ENCODE peak calls at places on chromosomes 5 and 9, in seven cellular contexts. D, A, L, G, V, R and J are unnamed samples. For H3K4me1, the result is how much of the 10 kb centered on the place peaks cover.

GRCh38 chr5:133882801-133883200 is 85.6 kb downstream of the C5orf15 start:
- DNase-seq in D (no peak), A (peak), L (no peak), G (no peak), V (no peak), R (no peak), J (no peak)

GRCh38 chr9:81632599-81632998 is 56.7 kb downstream of the TLE1 start:
- DNase-seq in D (no peak), A (no peak), L (no peak), G (no peak), V (no peak), R (no peak), J (no peak)

GRCh38 chr9:120230227-120230626 is 349.7 kb downstream of the CDK5RAP2 start:
- DNase-seq in D (no peak), A (no peak), L (no peak), G (no peak), V (no peak), R (no peak), J (no peak)

GRCh38 chr5:102511666-102512065 is 12.9 kb upstream of the SLCO6A1 start:
- DNase-seq in D (no peak), A (no peak), L (peak), G (no peak), V (no peak), R (no peak), J (no peak)

GRCh38 chr5:64767959-64768357 is 533 bp downstream of the SREK1IP1 start:
- DNase-seq in D (peak), A (no peak), L (peak), G (no peak), V (peak), R (no peak), J (peak)

GRCh38 chr9:19375536-19375935 is 4.5 kb downstream of the RPS6 start:
- DNase-seq in D (no peak), A (no peak), L (no peak), G (no peak), V (no peak), R (no peak), J (no peak)

GRCh38 chr9:78130004-78130403 is 98.4 kb upstream of the GNAQ start:
- DNase-seq in D (no peak), A (no peak), L (peak), G (no peak), V (no peak), R (no peak), J (no peak)

GRCh38 chr9:113621309-113621791 is 157.8 kb downstream of the RGS3 start:
- DNase-seq in D (peak), A (peak), L (peak), G (peak), V (no peak), R (no peak), J (peak)

GRCh38 chr9:7346144-7346543 is 453.4 kb downstream of the DMAC1 start:
- DNase-seq in D (no peak), A (no peak), L (no peak), G (no peak), V (no peak), R (no peak), J (no peak)

GRCh38 chr9:69121155-69122085 is 52.7 kb upstream of the TJP2 start:
- DNase-seq in D (peak), A (no peak), L (no peak), G (peak), V (no peak), R (peak), J (peak)

GRCh38 chr5:1961952-1962595 is 79.3 kb upstream of the IRX4 start:
- DNase-seq in D (no peak), A (no peak), L (no peak), G (no peak), V (no peak), R (no peak), J (no peak)

GRCh38 chr9:94847486-94847885 is 121.0 kb downstream of the AOPEP start:
- DNase-seq in D (no peak), A (no peak), L (no peak), G (no peak), V (no peak), R (no peak), J (no peak)

GRCh38 chr9:91197232-91198181 is 164.2 kb downstream of the AUH start:
- DNase-seq in D (peak), A (peak), L (peak), G (peak), V (peak), R (peak), J (peak)

GRCh38 chr5:12695651-12696050 is 791.4 kb upstream of the CTNND2 start:
- DNase-seq in D (no peak), A (no peak), L (no peak), G (no peak), V (no peak), R (no peak), J (no peak)
- TF ChIP-seq EP300 in D (no peak), A (no peak), L (no peak), G (no peak), V (no peak), R (no peak), J (no peak)

GRCh38 chr5:66959668-66960067 is 236.9 kb downstream of the CD180 start:
- DNase-seq in D (no peak), A (no peak), L (no peak), G (no peak), V (no peak), R (no peak), J (no peak)

GRCh38 chr5:66960373-66961137 is 236.0 kb downstream of the CD180 start:
- DNase-seq in D (no peak), A (no peak), L (no peak), G (no peak), V (no peak), R (peak), J (peak)

GRCh38 chr5:66958126-66958983 is 238.2 kb downstream of the CD180 start:
- DNase-seq in D (no peak), A (no peak), L (peak), G (no peak), V (no peak), R (no peak), J (no peak)

GRCh38 chr5:66956439-66956838 is 240.2 kb downstream of the CD180 start:
- DNase-seq in D (no peak), A (no peak), L (no peak), G (no peak), V (no peak), R (no peak), J (no peak)

GRCh38 chr5:66958984-66959641 is 237.5 kb downstream of the CD180 start:
- DNase-seq in D (peak), A (peak), L (peak), G (no peak), V (no peak), R (no peak), J (no peak)
- H3K4me1 ChIP-seq in D (under half), A (under half), L (under half), G (under half), V (under half), R (under half), J (under half)

GRCh38 chr9:136923881-136924280 is 20.7 kb downstream of the FBXW5 start:
- DNase-seq in D (no peak), A (no peak), L (no peak), G (no peak), V (no peak), R (no peak), J (no peak)

GRCh38 chr9:136925414-136926153 is 19.0 kb downstream of the FBXW5 start:
- DNase-seq in D (no peak), A (no peak), L (no peak), G (no peak), V (no peak), R (no peak), J (no peak)

GRCh38 chr9:136926749-136927148 is 17.8 kb downstream of the FBXW5 start:
- DNase-seq in D (no peak), A (no peak), L (no peak), G (no peak), V (no peak), R (no peak), J (no peak)

GRCh38 chr9:136927343-136928261 is 16.9 kb downstream of the FBXW5 start:
- DNase-seq in D (no peak), A (no peak), L (no peak), G (no peak), V (no peak), R (no peak), J (no peak)

GRCh38 chr9:136926154-136926704 is 18.3 kb downstream of the FBXW5 start:
- DNase-seq in D (no peak), A (no peak), L (no peak), G (no peak), V (no peak), R (no peak), J (no peak)
- TF ChIP-seq CTCF in D (no peak), A (no peak), L (no peak), G (no peak), V (peak), R (no peak), J (no peak)

GRCh38 chr5:67816456-67816855 is 399.1 kb upstream of the PIK3R1 start:
- DNase-seq in D (no peak), A (no peak), L (no peak), G (no peak), V (no peak), R (no peak), J (no peak)

GRCh38 chr5:67817652-67818051 is 397.9 kb upstream of the PIK3R1 start:
- DNase-seq in D (no peak), A (no peak), L (no peak), G (no peak), V (peak), R (no peak), J (no peak)

GRCh38 chr5:67813879-67814539 is 401.5 kb upstream of the PIK3R1 start:
- DNase-seq in D (no peak), A (no peak), L (no peak), G (no peak), V (peak), R (no peak), J (no peak)

GRCh38 chr5:67814569-67815311 is 400.8 kb upstream of the PIK3R1 start:
- DNase-seq in D (no peak), A (no peak), L (no peak), G (no peak), V (no peak), R (no peak), J (no peak)

GRCh38 chr5:67815455-67816391 is 399.8 kb upstream of the PIK3R1 start:
- DNase-seq in D (no peak), A (no peak), L (peak), G (no peak), V (peak), R (no peak), J (no peak)
- TF ChIP-seq EP300 in D (no peak), A (no peak), L (peak), G (no peak), V (peak), R (no peak), J (no peak)

GRCh38 chr5:173316463-173317020 is 11.7 kb downstream of the STC2 start:
- DNase-seq in D (no peak), A (no peak), L (no peak), G (no peak), V (no peak), R (no peak), J (no peak)
- H3K4me1 ChIP-seq in D (under half), A (under half), L (under half), G (under half), V (under half), R (under half), J (under half)

GRCh38 chr5:126300293-126300692 is 122.9 kb upstream of the GRAMD2B start:
- DNase-seq in D (no peak), A (no peak), L (no peak), G (no peak), V (no peak), R (no peak), J (no peak)
- TF ChIP-seq CTCF in D (no peak), A (no peak), L (no peak), G (no peak), V (no peak), R (no peak), J (no peak)

DNA sequence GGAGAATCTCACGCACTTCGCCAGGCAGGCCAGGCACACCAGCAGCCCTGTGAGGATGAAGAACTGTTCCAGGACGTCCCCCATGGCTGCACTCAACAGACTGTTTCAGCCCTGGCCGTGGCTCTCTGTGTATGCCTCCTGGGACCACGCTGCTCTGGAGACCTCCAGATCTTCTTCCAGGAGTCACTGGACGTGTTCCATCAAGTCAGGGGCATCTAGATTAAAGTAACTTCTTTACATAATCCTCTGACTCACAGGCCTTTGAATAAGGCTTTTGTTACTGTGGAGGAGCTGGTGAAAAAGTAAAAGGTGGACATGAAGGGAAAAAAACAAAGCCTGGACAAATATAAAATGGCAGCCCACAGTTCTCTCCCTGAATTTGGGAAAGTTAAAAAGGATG is at the start of gene HSD17B3:
- DNase-seq in D (no peak), A (no peak), L (no peak), G (no peak), V (no peak), R (no peak), J (no peak)
- TF ChIP-seq EP300 in D (no peak), A (no peak), L (no peak), G (no peak), V (no peak), R (no peak), J (no peak)